ENCODE peak calls at places on chromosome 6, in four cellular contexts. One of them, this sample, is unnamed.

GRCh38 chr6:116099036-116099435 is 1.6 kb upstream of the NT5DC1 start:
- DNase-seq in GM12878: no peak
- DNase-seq in H1: no peak
- DNase-seq in K562: no peak
- DNase-seq in this sample: no peak

GRCh38 chr6:10414766-10415592 is at the start of gene TFAP2A:
- DNase-seq in H1: no peak
- DNase-seq in GM12878: no peak
- DNase-seq in K562: no peak
- DNase-seq in this sample: no peak

GRCh38 chr6:74780831-74781230 is 425.0 kb downstream of the COL12A1 start:
- DNase-seq in K562: no peak
- DNase-seq in GM12878: no peak
- DNase-seq in H1: no peak
- DNase-seq in this sample: no peak

GRCh38 chr6:151240861-151241642 is 1.3 kb downstream of the AKAP12 start:
- DNase-seq in GM12878: no peak
- DNase-seq in K562: no peak
- DNase-seq in H1: no peak
- DNase-seq in this sample: no peak

GRCh38 chr6:23445157-23445710 is 680.8 kb upstream of the NRSN1 start:
- DNase-seq in GM12878: no peak
- DNase-seq in K562: no peak
- DNase-seq in H1: no peak
- DNase-seq in this sample: no peak

GRCh38 chr6:33161354-33162320 is 30.6 kb downstream of the COL11A2 start:
- DNase-seq in K562: peak; percentile 95
- DNase-seq in H1: no peak
- DNase-seq in GM12878: no peak
- DNase-seq in this sample: peak; percentile 23

GRCh38 chr6:161273356-161273751 is 507 bp downstream of the AGPAT4 start:
- DNase-seq in H1: no peak
- DNase-seq in GM12878: no peak
- DNase-seq in K562: peak; percentile 37
- DNase-seq in this sample: no peak

GRCh38 chr6:37547564-37548061 is 47.9 kb upstream of the CCDC167 start:
- DNase-seq in K562: no peak
- DNase-seq in GM12878: no peak
- DNase-seq in H1: no peak
- DNase-seq in this sample: no peak

GRCh38 chr6:42771741-42772100 is 10.1 kb upstream of the BICRAL start:
- DNase-seq in H1: no peak
- DNase-seq in K562: no peak
- DNase-seq in GM12878: no peak
- DNase-seq in this sample: no peak

GRCh38 chr6:158452191-158452590 is 107.7 kb upstream of the TMEM181 start:
- DNase-seq in GM12878: no peak
- DNase-seq in H1: no peak
- DNase-seq in K562: no peak
- DNase-seq in this sample: no peak

GRCh38 chr6:43763133-43763797 is 6.7 kb upstream of the VEGFA start:
- DNase-seq in GM12878: no peak
- DNase-seq in H1: no peak
- DNase-seq in K562: no peak
- DNase-seq in this sample: no peak

GRCh38 chr6:154876776-154877175 is 118.3 kb upstream of the TIAM2 start:
- DNase-seq in K562: no peak
- DNase-seq in GM12878: no peak
- DNase-seq in H1: no peak
- DNase-seq in this sample: no peak

GRCh38 chr6:127120109-127120786 is 1.8 kb downstream of the RSPO3 start:
- DNase-seq in H1: no peak
- DNase-seq in K562: no peak
- DNase-seq in GM12878: no peak
- DNase-seq in this sample: no peak

GRCh38 chr6:85449818-85450577 is at the start of gene NT5E:
- DNase-seq in K562: no peak
- DNase-seq in GM12878: no peak
- DNase-seq in H1: no peak
- DNase-seq in this sample: peak; percentile 24

GRCh38 chr6:117870477-117871243 is 36.4 kb upstream of the SLC35F1 start:
- DNase-seq in GM12878: no peak
- DNase-seq in H1: no peak
- DNase-seq in K562: no peak
- DNase-seq in this sample: no peak

GRCh38 chr6:30880563-30881252 is 3.6 kb upstream of the DDR1 start:
- DNase-seq in GM12878: no peak
- DNase-seq in K562: no peak
- DNase-seq in H1: no peak
- DNase-seq in this sample: no peak

GRCh38 chr6:31125586-31126363 is 5.5 kb upstream of the CDSN start:
- DNase-seq in K562: no peak
- DNase-seq in GM12878: no peak
- DNase-seq in H1: no peak
- DNase-seq in this sample: no peak

GRCh38 chr6:14520536-14520935 is 403.0 kb downstream of the CD83 start:
- DNase-seq in H1: no peak
- DNase-seq in GM12878: no peak
- DNase-seq in K562: no peak
- DNase-seq in this sample: no peak

GRCh38 chr6:35311390-35312075 is 13.9 kb downstream of the DEF6 start:
- DNase-seq in GM12878: no peak
- DNase-seq in K562: no peak
- DNase-seq in H1: no peak
- DNase-seq in this sample: no peak

GRCh38 chr6:123089223-123089622 is 93.2 kb downstream of the CLVS2 start:
- DNase-seq in K562: no peak
- DNase-seq in H1: no peak
- DNase-seq in GM12878: no peak
- DNase-seq in this sample: no peak

GRCh38 chr6:139647001-139647400 is 272.6 kb upstream of the CITED2 start:
- DNase-seq in H1: no peak
- DNase-seq in K562: no peak
- DNase-seq in GM12878: no peak
- DNase-seq in this sample: no peak

GRCh38 chr6:29403801-29404200 is 8.4 kb downstream of the OR12D2 start:
- DNase-seq in K562: no peak
- DNase-seq in H1: no peak
- DNase-seq in GM12878: no peak
- DNase-seq in this sample: no peak

GRCh38 chr6:135088818-135089809 is 34.5 kb upstream of the HBS1L start:
- DNase-seq in H1: no peak
- DNase-seq in K562: peak; percentile 57
- DNase-seq in GM12878: peak; percentile 63
- DNase-seq in this sample: peak; percentile 25

GRCh38 chr6:56399250-56399671 is 151.9 kb upstream of the COL21A1 start:
- DNase-seq in H1: peak; percentile 9
- DNase-seq in GM12878: no peak
- DNase-seq in K562: no peak
- DNase-seq in this sample: peak; percentile 93

DNA sequence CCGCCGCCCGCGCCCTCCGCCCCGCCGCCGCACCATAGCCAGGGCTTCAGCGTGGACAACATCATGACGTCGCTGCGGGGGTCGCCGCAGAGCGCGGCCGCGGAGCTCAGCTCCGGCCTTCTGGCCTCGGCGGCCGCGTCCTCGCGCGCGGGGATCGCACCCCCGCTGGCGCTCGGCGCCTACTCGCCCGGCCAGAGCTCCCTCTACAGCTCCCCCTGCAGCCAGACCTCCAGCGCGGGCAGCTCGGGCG is 1.5 kb downstream of the FOXC1 start:
- DNase-seq in K562: no peak
- DNase-seq in H1: no peak
- DNase-seq in GM12878: no peak
- DNase-seq in this sample: no peak
- H3K9ac ChIP-seq in K562: no peak overlapping the region
- H3K9ac ChIP-seq in H1: no peak overlapping the region
- H3K9ac ChIP-seq in GM12878: no peak overlapping the region
- H3K9ac ChIP-seq in this sample: no peak overlapping the region

GRCh38 chr6:16361861-16362260 is 123.5 kb downstream of the GMPR start:
- DNase-seq in H1: no peak
- DNase-seq in GM12878: no peak
- DNase-seq in K562: no peak
- DNase-seq in this sample: no peak

GRCh38 chr6:16355238-16355637 is 116.9 kb downstream of the GMPR start:
- DNase-seq in GM12878: no peak
- DNase-seq in H1: no peak
- DNase-seq in K562: no peak
- DNase-seq in this sample: no peak

GRCh38 chr6:16355699-16356481 is 117.5 kb downstream of the GMPR start:
- DNase-seq in H1: no peak
- DNase-seq in GM12878: no peak
- DNase-seq in K562: no peak
- DNase-seq in this sample: no peak

GRCh38 chr6:16361121-16361520 is 122.7 kb downstream of the GMPR start:
- DNase-seq in K562: no peak
- DNase-seq in H1: no peak
- DNase-seq in GM12878: no peak
- DNase-seq in this sample: no peak

GRCh38 chr6:16358531-16359138 is 120.2 kb downstream of the GMPR start:
- DNase-seq in H1: no peak
- DNase-seq in GM12878: no peak
- DNase-seq in K562: no peak
- DNase-seq in this sample: no peak
- H3K27me3 ChIP-seq in H1: no peaks in the 10 kb centered on the region
- H3K27me3 ChIP-seq in GM12878: no peaks in the 10 kb centered on the region
- H3K27me3 ChIP-seq in K562: peaks cover 63% of the 10 kb centered on the region
- H3K27me3 ChIP-seq in this sample: no peaks in the 10 kb centered on the region

DNA sequence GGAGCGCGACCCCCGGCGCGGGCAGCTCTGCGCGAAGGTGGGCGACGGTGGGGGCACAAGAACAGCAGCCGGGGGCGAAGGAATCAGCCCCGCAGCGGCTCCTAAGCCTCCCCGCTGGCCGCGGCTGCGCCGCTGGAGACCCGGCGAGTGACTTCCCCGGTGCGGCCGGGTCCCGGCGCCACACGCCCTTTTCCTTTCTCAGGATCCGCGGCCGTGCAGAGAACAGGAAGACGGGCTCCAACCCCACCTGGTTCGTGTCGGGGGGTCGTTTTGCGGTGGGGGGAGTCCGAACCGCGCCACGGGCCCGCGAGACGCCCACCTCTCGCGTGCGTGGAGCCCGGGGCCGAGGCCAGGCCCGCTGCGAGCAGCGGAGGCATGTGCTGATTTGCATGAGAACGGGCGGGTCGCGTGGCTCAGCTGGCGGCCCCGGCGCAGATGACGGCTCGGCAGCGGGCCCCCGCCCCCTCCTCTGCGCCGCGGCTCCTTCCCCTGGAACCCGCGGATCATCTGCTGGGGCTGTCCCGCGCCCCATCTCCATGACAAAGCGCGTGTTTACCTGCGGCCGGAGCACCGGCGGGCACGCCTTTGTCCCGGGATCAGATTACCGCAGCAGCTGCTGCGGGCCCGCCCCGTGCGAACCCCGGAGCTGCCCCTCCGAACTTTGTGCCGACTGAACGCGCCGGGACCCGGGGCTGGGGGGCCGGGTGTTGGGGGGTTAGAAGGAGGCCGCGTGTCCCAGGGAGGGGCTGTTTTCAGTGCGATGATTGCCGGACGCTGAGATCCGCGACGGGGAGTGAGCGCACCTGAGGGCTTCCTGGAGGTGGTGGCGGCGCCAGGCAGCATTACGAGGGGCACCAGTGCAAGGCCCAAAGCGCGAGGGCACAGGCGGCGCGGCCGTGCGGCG is 4.9 kb upstream of the DLL1 start:
- DNase-seq in GM12878: no peak
- DNase-seq in H1: peak; percentile 74
- DNase-seq in K562: peak; percentile 62
- DNase-seq in this sample: no peak
- TF ChIP-seq HDAC6 in GM12878: no peak
- TF ChIP-seq HDAC6 in H1: no peak
- TF ChIP-seq HDAC6 in K562: no peak
- TF ChIP-seq HDAC6 in this sample: no peak

GRCh38 chr6:112501705-112502104 is 154.6 kb downstream of the RFPL4B start:
- DNase-seq in GM12878: no peak
- DNase-seq in K562: no peak
- DNase-seq in H1: no peak
- DNase-seq in this sample: no peak
- H3K9ac ChIP-seq in GM12878: no peak overlapping the region
- H3K9ac ChIP-seq in K562: no peak overlapping the region
- H3K9ac ChIP-seq in H1: no peak overlapping the region
- H3K9ac ChIP-seq in this sample: no peak overlapping the region

GRCh38 chr6:50714487-50715379 is 1.4 kb downstream of the TFAP2D start:
- DNase-seq in K562: no peak
- DNase-seq in H1: no peak
- DNase-seq in GM12878: no peak
- DNase-seq in this sample: no peak

GRCh38 chr6:50713977-50714486 is 706 bp downstream of the TFAP2D start:
- DNase-seq in GM12878: no peak
- DNase-seq in H1: no peak
- DNase-seq in K562: no peak
- DNase-seq in this sample: no peak

GRCh38 chr6:50718566-50718965 is 5.2 kb downstream of the TFAP2D start:
- DNase-seq in GM12878: no peak
- DNase-seq in H1: no peak
- DNase-seq in K562: no peak
- DNase-seq in this sample: no peak

GRCh38 chr6:50718058-50718457 is 4.7 kb downstream of the TFAP2D start:
- DNase-seq in K562: no peak
- DNase-seq in GM12878: no peak
- DNase-seq in H1: no peak
- DNase-seq in this sample: no peak

DNA sequence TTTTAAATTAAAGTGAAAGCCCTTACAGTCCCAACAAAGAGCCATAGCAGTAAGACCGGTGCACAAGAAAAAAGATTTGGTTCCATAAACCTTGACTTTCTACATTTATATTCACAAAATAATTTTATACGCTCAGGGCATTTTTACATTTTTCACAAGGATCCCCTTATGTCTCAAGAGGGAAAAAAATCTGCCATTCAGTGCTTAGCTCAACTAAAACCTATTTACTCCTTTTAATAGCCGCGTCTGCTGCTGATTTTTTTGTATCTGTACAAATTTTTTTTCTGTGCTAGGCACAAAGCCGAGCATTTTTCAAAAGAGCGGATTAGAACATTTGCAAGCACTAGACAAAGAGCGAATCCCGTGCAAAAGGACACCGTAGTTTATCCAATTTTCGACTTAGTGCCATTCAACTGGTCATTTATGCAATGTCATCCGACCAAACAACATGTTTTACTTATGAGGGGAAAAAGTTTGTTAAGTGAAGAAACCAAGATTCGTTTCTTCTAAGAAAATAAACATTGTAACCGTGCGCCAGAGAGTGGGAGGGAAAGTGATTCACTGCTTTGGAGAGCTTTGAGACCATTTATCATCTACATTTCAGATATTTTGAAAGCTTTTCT is 3.7 kb downstream of the TFAP2D start:
- DNase-seq in K562: no peak
- DNase-seq in GM12878: no peak
- DNase-seq in H1: no peak
- DNase-seq in this sample: no peak
- H3K27me3 ChIP-seq in K562: peaks cover 13% of the 10 kb centered on the region
- H3K27me3 ChIP-seq in GM12878: peaks cover 2% of the 10 kb centered on the region
- H3K27me3 ChIP-seq in H1: peaks cover 83% of the 10 kb centered on the region
- H3K27me3 ChIP-seq in this sample: peaks cover 41% of the 10 kb centered on the region